ENCODE peak calls at places on chromosome X, in six cellular contexts. One of them, this sample, is unnamed.
A peak's percentile ranks its signal among the peaks of the same experiment; 100 is the strongest.

GRCh38 chrX:57752866-57753265 is 72.8 kb upstream of the NLRP2B start:
- DNase-seq in body of pancreas: no peak
- DNase-seq in BJ: no peak
- DNase-seq in heart right ventricle: no peak
- DNase-seq in CD4-positive, alpha-beta T cell: no peak
- DNase-seq in testis: no peak
- DNase-seq in this sample: no peak

GRCh38 chrX:153953342-153953830 is 8.9 kb upstream of the RENBP start:
- DNase-seq in body of pancreas: peak; percentile 70
- DNase-seq in BJ: no peak
- DNase-seq in heart right ventricle: peak; percentile 68
- DNase-seq in CD4-positive, alpha-beta T cell: peak; percentile 66
- DNase-seq in testis: peak; percentile 72
- DNase-seq in this sample: peak; percentile 96

GRCh38 chrX:24805201-24805600 is 111.5 kb downstream of the POLA1 start:
- DNase-seq in body of pancreas: no peak
- DNase-seq in BJ: no peak
- DNase-seq in heart right ventricle: no peak
- DNase-seq in CD4-positive, alpha-beta T cell: no peak
- DNase-seq in testis: no peak
- DNase-seq in this sample: no peak

GRCh38 chrX:10052906-10053625 is 85.9 kb downstream of the CLDN34 start:
- DNase-seq in body of pancreas: peak; percentile 46
- DNase-seq in BJ: no peak
- DNase-seq in heart right ventricle: no peak
- DNase-seq in CD4-positive, alpha-beta T cell: no peak
- DNase-seq in testis: no peak
- DNase-seq in this sample: no peak

GRCh38 chrX:7362111-7362510 is 214.2 kb upstream of the PUDP start:
- DNase-seq in body of pancreas: no peak
- DNase-seq in BJ: no peak
- DNase-seq in heart right ventricle: no peak
- DNase-seq in CD4-positive, alpha-beta T cell: no peak
- DNase-seq in testis: no peak
- DNase-seq in this sample: no peak

GRCh38 chrX:39491548-39492297 is 606.0 kb downstream of the BCOR start:
- DNase-seq in body of pancreas: no peak
- DNase-seq in BJ: no peak
- DNase-seq in heart right ventricle: no peak
- DNase-seq in CD4-positive, alpha-beta T cell: peak; percentile 53
- DNase-seq in testis: no peak
- DNase-seq in this sample: no peak

GRCh38 chrX:120736989-120737388 is 107.1 kb upstream of the C1GALT1C1 start:
- DNase-seq in body of pancreas: no peak
- DNase-seq in BJ: no peak
- DNase-seq in heart right ventricle: no peak
- DNase-seq in CD4-positive, alpha-beta T cell: no peak
- DNase-seq in testis: no peak
- DNase-seq in this sample: no peak

GRCh38 chrX:140764401-140764919 is 54.9 kb downstream of the LINC00632 start:
- DNase-seq in body of pancreas: peak; percentile 46
- DNase-seq in BJ: no peak
- DNase-seq in heart right ventricle: peak; percentile 29
- DNase-seq in CD4-positive, alpha-beta T cell: no peak
- DNase-seq in testis: peak; percentile 17
- DNase-seq in this sample: peak; percentile 48

GRCh38 chrX:10983526-10983925 is 127.6 kb upstream of the HCCS start:
- DNase-seq in body of pancreas: no peak
- DNase-seq in BJ: no peak
- DNase-seq in heart right ventricle: no peak
- DNase-seq in CD4-positive, alpha-beta T cell: no peak
- DNase-seq in testis: no peak
- DNase-seq in this sample: no peak

GRCh38 chrX:47610506-47610905 is 9.2 kb downstream of the SYN1 start:
- DNase-seq in body of pancreas: no peak
- DNase-seq in BJ: no peak
- DNase-seq in heart right ventricle: no peak
- DNase-seq in CD4-positive, alpha-beta T cell: no peak
- DNase-seq in testis: no peak
- DNase-seq in this sample: no peak

GRCh38 chrX:21166302-21166982 is 207.8 kb upstream of the CNKSR2 start:
- DNase-seq in body of pancreas: no peak
- DNase-seq in BJ: no peak
- DNase-seq in heart right ventricle: no peak
- DNase-seq in CD4-positive, alpha-beta T cell: no peak
- DNase-seq in testis: no peak
- DNase-seq in this sample: no peak

GRCh38 chrX:154021131-154021611 is 1.5 kb upstream of the IRAK1 start:
- DNase-seq in body of pancreas: no peak
- DNase-seq in BJ: no peak
- DNase-seq in heart right ventricle: no peak
- DNase-seq in CD4-positive, alpha-beta T cell: no peak
- DNase-seq in testis: no peak
- DNase-seq in this sample: no peak

GRCh38 chrX:49037883-49038475 is 5.2 kb downstream of the TFE3 start:
- DNase-seq in body of pancreas: no peak
- DNase-seq in BJ: no peak
- DNase-seq in heart right ventricle: no peak
- DNase-seq in CD4-positive, alpha-beta T cell: no peak
- DNase-seq in testis: no peak
- DNase-seq in this sample: no peak

GRCh38 chrX:111165902-111166301 is 69.9 kb downstream of the PAK3 start:
- DNase-seq in body of pancreas: no peak
- DNase-seq in BJ: no peak
- DNase-seq in heart right ventricle: no peak
- DNase-seq in CD4-positive, alpha-beta T cell: no peak
- DNase-seq in testis: no peak
- DNase-seq in this sample: no peak

GRCh38 chrX:111167334-111167733 is 71.3 kb downstream of the PAK3 start:
- DNase-seq in body of pancreas: no peak
- DNase-seq in BJ: no peak
- DNase-seq in heart right ventricle: no peak
- DNase-seq in CD4-positive, alpha-beta T cell: no peak
- DNase-seq in testis: no peak
- DNase-seq in this sample: no peak

GRCh38 chrX:111169141-111169540 is 73.2 kb downstream of the PAK3 start:
- DNase-seq in body of pancreas: no peak
- DNase-seq in BJ: no peak
- DNase-seq in heart right ventricle: no peak
- DNase-seq in CD4-positive, alpha-beta T cell: no peak
- DNase-seq in testis: no peak
- DNase-seq in this sample: no peak

GRCh38 chrX:111170017-111170416 is 74.0 kb downstream of the PAK3 start:
- DNase-seq in body of pancreas: no peak
- DNase-seq in BJ: no peak
- DNase-seq in heart right ventricle: no peak
- DNase-seq in CD4-positive, alpha-beta T cell: no peak
- DNase-seq in testis: no peak
- DNase-seq in this sample: no peak

GRCh38 chrX:111168314-111168713 is 72.3 kb downstream of the PAK3 start:
- DNase-seq in body of pancreas: no peak
- DNase-seq in BJ: no peak
- DNase-seq in heart right ventricle: no peak
- DNase-seq in CD4-positive, alpha-beta T cell: no peak
- DNase-seq in testis: peak; percentile 18
- DNase-seq in this sample: peak; percentile 2
- TF ChIP-seq CTCF in body of pancreas: no peak
- TF ChIP-seq CTCF in BJ: no peak
- TF ChIP-seq CTCF in heart right ventricle: no peak
- TF ChIP-seq CTCF in CD4-positive, alpha-beta T cell: no peak
- TF ChIP-seq CTCF in testis: no peak
- TF ChIP-seq CTCF in this sample: peak; percentile 61

DNA sequence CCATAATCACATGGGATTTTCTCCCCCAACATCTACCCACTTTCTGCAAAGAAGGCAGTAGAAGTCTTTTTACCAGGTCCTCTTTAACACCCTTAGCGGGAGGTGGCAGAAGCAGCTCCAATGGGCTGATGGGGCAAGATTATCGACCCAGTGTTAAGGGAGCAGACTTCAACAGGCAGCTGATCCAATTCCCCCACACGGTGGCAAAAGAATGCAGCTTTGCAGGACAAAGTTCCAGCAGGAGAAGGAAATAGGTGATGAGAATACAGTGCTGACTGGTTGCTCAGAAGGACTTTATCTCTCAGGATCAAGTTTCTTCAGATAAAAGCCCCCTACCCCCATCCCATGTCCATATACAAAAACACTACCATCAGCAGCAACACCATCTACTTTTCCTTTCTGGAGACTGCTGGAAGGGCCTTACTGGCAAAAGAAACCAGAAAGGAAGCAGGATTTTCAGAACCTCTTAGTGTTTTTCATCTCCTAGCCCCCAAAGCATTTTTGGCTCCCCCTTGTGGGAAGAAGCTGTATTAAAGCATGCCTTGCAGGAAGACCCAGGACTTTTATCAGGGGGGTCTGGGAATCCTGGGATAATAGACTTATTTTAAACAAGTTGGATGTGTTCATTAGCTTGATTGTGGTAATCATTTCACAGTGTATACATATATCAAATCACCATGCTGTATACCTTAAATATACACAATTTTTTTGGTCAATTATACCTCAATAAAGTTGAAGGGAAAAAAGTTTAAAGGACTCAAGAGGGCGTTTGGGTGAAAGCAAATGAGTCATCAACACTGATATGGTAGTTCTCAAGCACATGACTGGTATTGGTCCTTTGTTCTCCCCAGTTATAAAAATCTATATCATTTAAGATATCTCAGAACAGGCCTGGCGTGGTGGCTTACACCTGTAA is 146.4 kb downstream of the GPC3 start:
- DNase-seq in body of pancreas: peak; percentile 36
- DNase-seq in BJ: no peak
- DNase-seq in heart right ventricle: no peak
- DNase-seq in CD4-positive, alpha-beta T cell: peak; percentile 7
- DNase-seq in testis: peak; percentile 25
- DNase-seq in this sample: peak; percentile 70
- TF ChIP-seq CTCF in body of pancreas: peak; percentile 30
- TF ChIP-seq CTCF in BJ: peak; percentile 56
- TF ChIP-seq CTCF in heart right ventricle: peak; percentile 28
- TF ChIP-seq CTCF in CD4-positive, alpha-beta T cell: peak; percentile 45
- TF ChIP-seq CTCF in testis: peak; percentile 15
- TF ChIP-seq CTCF in this sample: peak; percentile 78

GRCh38 chrX:76109654-76110053 is 63.2 kb upstream of the PBDC1 start:
- DNase-seq in body of pancreas: no peak
- DNase-seq in BJ: no peak
- DNase-seq in heart right ventricle: no peak
- DNase-seq in CD4-positive, alpha-beta T cell: no peak
- DNase-seq in testis: no peak
- DNase-seq in this sample: no peak
- TF ChIP-seq CTCF in body of pancreas: no peak
- TF ChIP-seq CTCF in BJ: no peak
- TF ChIP-seq CTCF in heart right ventricle: no peak
- TF ChIP-seq CTCF in CD4-positive, alpha-beta T cell: no peak
- TF ChIP-seq CTCF in testis: no peak
- TF ChIP-seq CTCF in this sample: no peak

DNA sequence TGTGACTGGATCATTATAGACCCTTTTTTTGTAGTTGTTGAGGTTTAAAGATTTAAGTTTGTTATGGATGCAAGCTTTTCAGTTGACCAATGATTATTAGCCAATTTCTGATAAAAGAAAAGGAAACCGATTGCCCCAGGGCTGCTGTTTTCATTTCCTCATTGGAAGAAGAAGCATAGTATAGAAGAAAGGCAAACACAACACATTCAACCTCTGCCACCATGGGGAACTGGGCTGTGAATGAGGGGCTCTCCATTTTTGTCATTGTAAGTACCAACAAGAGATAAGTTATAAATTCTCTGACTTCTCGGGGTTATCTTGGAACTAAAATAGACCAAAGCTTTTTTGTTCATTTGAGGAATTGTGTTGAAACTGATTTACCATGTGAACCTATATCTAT is at the start of gene CYBB:
- DNase-seq in body of pancreas: no peak
- DNase-seq in BJ: no peak
- DNase-seq in heart right ventricle: no peak
- DNase-seq in CD4-positive, alpha-beta T cell: no peak
- DNase-seq in testis: no peak
- DNase-seq in this sample: no peak
- TF ChIP-seq CTCF in body of pancreas: no peak
- TF ChIP-seq CTCF in BJ: no peak
- TF ChIP-seq CTCF in heart right ventricle: no peak
- TF ChIP-seq CTCF in CD4-positive, alpha-beta T cell: no peak
- TF ChIP-seq CTCF in testis: no peak
- TF ChIP-seq CTCF in this sample: no peak

DNA sequence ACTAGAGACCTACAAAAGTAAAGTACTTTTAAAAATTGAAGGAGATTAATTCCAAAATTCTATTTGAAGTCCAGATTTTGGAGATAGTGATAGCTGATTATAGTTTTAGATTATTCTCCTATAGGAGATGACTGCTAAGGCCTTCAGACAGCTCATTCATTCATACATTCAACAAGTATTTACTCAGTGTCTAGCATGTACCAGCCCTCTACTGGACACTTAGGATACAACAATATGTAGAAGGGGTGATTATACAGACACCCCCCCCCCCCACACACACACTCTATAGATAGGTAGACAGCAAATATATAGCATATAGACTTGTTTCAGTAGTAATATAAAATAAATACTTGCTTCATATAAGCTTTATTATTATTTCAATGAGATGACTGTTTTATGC is 60.4 kb upstream of the TAF9B start:
- DNase-seq in body of pancreas: no peak
- DNase-seq in BJ: no peak
- DNase-seq in heart right ventricle: no peak
- DNase-seq in CD4-positive, alpha-beta T cell: no peak
- DNase-seq in testis: no peak
- DNase-seq in this sample: no peak
- TF ChIP-seq CTCF in body of pancreas: no peak
- TF ChIP-seq CTCF in BJ: no peak
- TF ChIP-seq CTCF in heart right ventricle: no peak
- TF ChIP-seq CTCF in CD4-positive, alpha-beta T cell: peak; percentile 52
- TF ChIP-seq CTCF in testis: peak; percentile 16
- TF ChIP-seq CTCF in this sample: peak; percentile 47

GRCh38 chrX:15059488-15059887 is 186.3 kb downstream of the MOSPD2 start:
- DNase-seq in body of pancreas: no peak
- DNase-seq in BJ: no peak
- DNase-seq in heart right ventricle: no peak
- DNase-seq in CD4-positive, alpha-beta T cell: no peak
- DNase-seq in testis: no peak
- DNase-seq in this sample: no peak
- TF ChIP-seq CTCF in body of pancreas: no peak
- TF ChIP-seq CTCF in BJ: peak; percentile 33
- TF ChIP-seq CTCF in heart right ventricle: no peak
- TF ChIP-seq CTCF in CD4-positive, alpha-beta T cell: no peak
- TF ChIP-seq CTCF in testis: no peak
- TF ChIP-seq CTCF in this sample: no peak

DNA sequence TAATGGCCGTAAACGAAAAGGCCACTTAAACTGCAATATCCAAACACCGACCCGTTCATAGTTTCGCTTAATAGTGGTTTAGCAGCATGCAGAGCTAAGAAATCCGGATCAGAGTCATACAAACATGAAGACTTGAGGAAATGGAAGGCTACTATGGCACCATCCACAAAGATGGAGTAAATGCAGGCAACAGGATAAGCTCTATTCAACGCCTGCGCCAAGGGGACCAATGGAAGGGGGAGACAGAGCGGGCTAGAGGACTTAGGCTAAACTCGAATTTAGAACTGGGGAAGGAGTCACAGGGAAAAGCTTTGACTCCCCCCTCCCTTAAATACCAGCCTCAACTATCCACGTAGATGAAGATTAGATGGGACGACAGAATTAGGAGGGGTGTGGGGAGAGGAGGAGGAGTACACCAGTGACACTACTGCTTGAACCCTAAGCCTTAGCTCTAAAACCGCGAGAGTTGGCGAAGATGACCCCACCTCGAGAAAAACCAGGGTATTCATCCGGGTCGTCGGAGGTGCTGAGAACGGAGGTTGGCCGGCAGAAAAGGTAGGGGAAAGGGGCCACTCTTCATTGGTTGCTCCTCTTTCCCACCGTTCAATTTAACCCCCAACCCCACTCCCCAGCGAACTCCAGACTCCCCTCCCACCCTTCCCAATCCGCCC is 3.5 kb downstream of the HUWE1 start:
- DNase-seq in body of pancreas: peak; percentile 24
- DNase-seq in BJ: no peak
- DNase-seq in heart right ventricle: no peak
- DNase-seq in CD4-positive, alpha-beta T cell: peak; percentile 12
- DNase-seq in testis: peak; percentile 40
- DNase-seq in this sample: peak; percentile 21
- TF ChIP-seq CTCF in body of pancreas: no peak
- TF ChIP-seq CTCF in BJ: no peak
- TF ChIP-seq CTCF in heart right ventricle: no peak
- TF ChIP-seq CTCF in CD4-positive, alpha-beta T cell: no peak
- TF ChIP-seq CTCF in testis: no peak
- TF ChIP-seq CTCF in this sample: no peak